ENCODE peak calls at places on chromosomes 12 and 14, in five cellular contexts. Y, A, F, U and C are unnamed samples.

GRCh38 chr12:109553929-109554500 is 19.3 kb downstream of the MMAB start:
- DNase-seq in A (no peak), U (no peak), F (no peak), Y (no peak), C (no peak)

GRCh38 chr14:74974364-74975058 is 19.1 kb upstream of the PGF start:
- DNase-seq in U (no peak), F (no peak), A (no peak), Y (no peak), C (no peak)

GRCh38 chr12:132084681-132085635 is 59.2 kb downstream of the DDX51 start:
- DNase-seq in Y (no peak), U (peak), A (no peak), F (peak), C (no peak)

GRCh38 chr12:107651867-107652449 is 33.6 kb upstream of the PWP1 start:
- DNase-seq in A (no peak), F (no peak), Y (no peak), U (no peak), C (no peak)

GRCh38 chr12:105843989-105844768 is 294.6 kb downstream of the NUAK1 start:
- DNase-seq in U (no peak), F (no peak), A (no peak), Y (no peak), C (peak)

GRCh38 chr12:29164477-29165163 is 15.5 kb downstream of the FAR2 start:
- DNase-seq in Y (peak), A (no peak), F (no peak), U (peak), C (no peak)

GRCh38 chr12:66744956-66745383 is 66.1 kb upstream of the GRIP1 start:
- DNase-seq in Y (no peak), F (no peak), A (no peak), U (no peak), C (no peak)

GRCh38 chr14:93033983-93034670 is 81.6 kb downstream of the ITPK1 start:
- DNase-seq in Y (no peak), A (peak), F (no peak), U (peak), C (no peak)

GRCh38 chr14:104792101-104792884 is 3.3 kb downstream of the AKT1 start:
- DNase-seq in F (no peak), A (no peak), Y (no peak), U (no peak), C (no peak)

GRCh38 chr14:103445783-103446182 is 60.6 kb downstream of the MARK3 start:
- DNase-seq in A (no peak), Y (no peak), F (no peak), U (no peak), C (no peak)

GRCh38 chr12:3242199-3242863 is 165.2 kb downstream of the TSPAN9 start:
- DNase-seq in U (no peak), Y (peak), A (no peak), F (peak), C (no peak)

GRCh38 chr14:61388173-61388975 is 67.0 kb downstream of the PRKCH start:
- DNase-seq in F (no peak), A (no peak), U (peak), Y (peak), C (no peak)

GRCh38 chr14:78316058-78316457 is 145.9 kb downstream of the NRXN3 start:
- DNase-seq in F (no peak), U (no peak), A (no peak), Y (no peak), C (no peak)

GRCh38 chr12:1911598-1912575 is 6.6 kb downstream of the CACNA2D4 start:
- DNase-seq in F (no peak), U (peak), A (no peak), Y (no peak), C (no peak)

GRCh38 chr14:22865424-22866215 is 5.9 kb upstream of the LRP10 start:
- DNase-seq in F (no peak), U (no peak), A (no peak), Y (no peak), C (no peak)

GRCh38 chr14:106845286-106846087 is 1319.1 kb downstream of the TMEM121 start:
- DNase-seq in F (no peak), Y (peak), A (no peak), U (peak), C (no peak)